ENCODE peak calls at places on chromosomes 12 and 14, in six cellular contexts. G, Y, U, B, L and S are unnamed samples.

GRCh38 chr14:93734961-93735360 is 53.3 kb downstream of the PRIMA1 start:
- DNase-seq in G (no peak), Y (no peak), U (no peak), B (no peak), L (no peak), S (no peak)

GRCh38 chr14:89282191-89282590 is 134.8 kb downstream of the FOXN3 start:
- DNase-seq in G (no peak), Y (no peak), U (no peak), B (no peak), L (no peak), S (peak)

GRCh38 chr14:63632932-63633514 is 8.6 kb downstream of the WDR89 start:
- DNase-seq in G (no peak), Y (no peak), U (no peak), B (no peak), L (peak), S (no peak)

GRCh38 chr12:103382736-103383346 is 112.9 kb downstream of the C12orf42 start:
- DNase-seq in G (no peak), Y (no peak), U (no peak), B (no peak), L (no peak), S (no peak)

GRCh38 chr12:89695100-89695499 is 13.5 kb downstream of the ATP2B1 start:
- DNase-seq in G (no peak), Y (peak), U (no peak), B (no peak), L (peak), S (no peak)

GRCh38 chr12:6376079-6376941 is 947 bp upstream of the SCNN1A start:
- DNase-seq in G (no peak), Y (peak), U (no peak), B (no peak), L (peak), S (no peak)

GRCh38 chr12:41899577-41899976 is 245.1 kb downstream of the GXYLT1 start:
- DNase-seq in G (no peak), Y (no peak), U (no peak), B (no peak), L (no peak), S (no peak)

GRCh38 chr12:112868459-112869041 is 38.2 kb upstream of the OAS1 start:
- DNase-seq in G (no peak), Y (no peak), U (no peak), B (no peak), L (no peak), S (peak)

GRCh38 chr12:40248585-40249297 is 23.9 kb downstream of the LRRK2 start:
- DNase-seq in G (no peak), Y (no peak), U (no peak), B (no peak), L (no peak), S (no peak)

GRCh38 chr12:108193922-108194321 is 64.8 kb downstream of the WSCD2 start:
- DNase-seq in G (no peak), Y (no peak), U (no peak), B (no peak), L (peak), S (no peak)

GRCh38 chr12:111368291-111368683 is 608 bp downstream of the PHETA1 start:
- DNase-seq in G (no peak), Y (no peak), U (peak), B (no peak), L (no peak), S (no peak)

GRCh38 chr14:96852823-96853422 is 55.7 kb downstream of the VRK1 start:
- DNase-seq in G (no peak), Y (peak), U (no peak), B (no peak), L (peak), S (no peak)

GRCh38 chr12:130011611-130012385 is 108.0 kb upstream of the TMEM132D start:
- DNase-seq in G (no peak), Y (no peak), U (no peak), B (no peak), L (no peak), S (peak)

GRCh38 chr14:22159968-22160367 is 429.1 kb downstream of the DAD1 start:
- DNase-seq in G (no peak), Y (no peak), U (no peak), B (no peak), L (no peak), S (no peak)

GRCh38 chr14:87952307-87953094 is 40.5 kb downstream of the GALC start:
- DNase-seq in G (no peak), Y (no peak), U (no peak), B (no peak), L (no peak), S (no peak)

GRCh38 chr12:55862286-55862685 is 19.6 kb upstream of the MMP19 start:
- DNase-seq in G (no peak), Y (no peak), U (no peak), B (no peak), L (peak), S (no peak)

GRCh38 chr12:57852620-57853509 is 6.3 kb upstream of the CTDSP2 start:
- DNase-seq in G (no peak), Y (no peak), U (peak), B (no peak), L (no peak), S (no peak)
- TF ChIP-seq CTCF in G (no peak), Y (no peak), U (peak), B (no peak), L (no peak), S (no peak)

GRCh38 chr14:73820631-73821030 is 31.0 kb upstream of the PTGR2 start:
- DNase-seq in G (no peak), Y (no peak), U (no peak), B (no peak), L (no peak), S (no peak)
- H3K4me3 ChIP-seq in G (no peak), Y (no peak), U (no peak), B (no peak), L (no peak), S (no peak)

GRCh38 chr12:47652491-47653234 is 53.2 kb downstream of the RPAP3 start:
- DNase-seq in G (peak), Y (no peak), U (peak), B (peak), L (no peak), S (no peak)

GRCh38 chr12:47650469-47650868 is 55.4 kb downstream of the RPAP3 start:
- DNase-seq in G (no peak), Y (no peak), U (no peak), B (no peak), L (peak), S (no peak)

GRCh38 chr12:47649381-47649780 is 56.4 kb downstream of the RPAP3 start:
- DNase-seq in G (no peak), Y (no peak), U (no peak), B (no peak), L (no peak), S (no peak)

GRCh38 chr12:47648056-47648579 is 57.7 kb downstream of the RPAP3 start:
- DNase-seq in G (no peak), Y (no peak), U (no peak), B (no peak), L (no peak), S (no peak)

DNA sequence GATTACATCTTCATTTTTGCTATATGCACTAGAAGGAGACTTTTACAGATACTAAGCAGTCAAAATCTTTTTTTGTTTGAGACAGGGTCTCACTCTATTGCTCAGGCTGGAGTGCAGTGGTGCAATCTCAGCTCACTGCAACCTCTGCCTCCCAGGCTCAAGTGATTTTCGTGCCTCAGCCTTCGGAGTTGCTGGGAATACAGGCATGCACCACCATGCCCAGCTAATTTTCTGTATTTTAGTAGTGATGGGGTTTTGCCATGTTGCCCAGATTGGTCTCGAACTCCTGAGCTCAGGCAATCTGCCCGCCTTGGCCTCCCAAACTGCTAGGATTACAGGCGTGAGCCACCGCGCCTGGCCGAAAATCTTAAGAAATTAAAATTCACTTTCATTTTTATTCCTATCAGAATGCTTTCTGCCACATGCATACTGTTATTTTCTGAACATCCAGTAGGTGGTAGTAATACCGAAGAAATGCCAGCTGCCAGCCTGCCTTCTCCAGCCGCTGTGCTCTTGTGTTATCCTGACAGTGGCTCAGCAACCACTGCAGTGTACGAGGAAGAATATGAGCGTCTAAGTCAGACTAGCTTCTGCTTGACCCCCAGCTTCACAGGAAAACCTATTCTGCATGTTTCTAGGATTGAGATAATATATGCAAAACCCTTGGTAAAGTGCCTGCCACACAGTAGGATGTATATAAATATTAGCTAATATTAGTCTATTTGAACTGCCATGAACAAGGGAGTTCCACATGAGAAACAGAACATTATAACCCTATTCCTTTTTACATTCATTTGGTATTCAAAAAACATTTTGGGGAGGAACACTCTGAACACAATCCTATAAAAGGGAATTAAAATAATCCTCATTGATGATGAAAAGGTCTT is 54.2 kb downstream of the RPAP3 start:
- DNase-seq in G (peak), Y (peak), U (peak), B (peak), L (peak), S (no peak)
- TF ChIP-seq CTCF in G (peak), Y (peak), U (peak), B (peak), L (peak), S (peak)

DNA sequence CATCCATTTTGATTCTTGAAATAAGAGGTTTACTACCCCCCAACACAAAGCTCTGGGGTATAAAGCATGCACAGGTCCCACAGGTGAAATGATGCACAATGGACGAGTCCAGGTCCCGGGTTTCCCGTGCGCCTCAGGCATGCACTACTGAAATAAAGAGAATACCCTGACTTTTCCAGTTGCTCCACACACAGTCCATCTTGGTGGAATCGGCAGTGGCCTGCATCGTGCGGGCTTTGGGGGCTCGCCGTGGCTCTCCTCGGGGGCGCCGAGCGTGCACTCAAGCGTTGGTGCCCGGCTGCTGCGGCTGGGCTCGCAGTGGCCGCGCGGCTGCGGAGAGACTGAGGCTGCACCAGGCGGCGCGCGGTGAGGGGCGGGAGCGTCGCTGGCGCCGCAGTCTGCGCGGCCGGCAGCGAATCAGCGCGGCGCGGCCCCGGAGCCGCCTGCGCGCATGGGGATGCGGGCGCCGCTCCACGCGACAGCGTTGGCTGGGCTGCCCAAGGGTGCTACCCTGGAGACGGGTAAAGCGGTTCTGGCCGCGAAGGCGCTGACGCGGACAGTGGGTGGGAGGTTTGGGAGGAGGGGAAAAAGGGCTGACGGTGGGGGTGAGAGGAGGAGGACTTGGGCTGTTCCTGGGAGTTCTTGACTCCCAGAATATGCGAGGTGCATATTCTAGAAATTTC is 53.8 kb upstream of the CCDC175 start:
- DNase-seq in G (no peak), Y (no peak), U (no peak), B (no peak), L (no peak), S (no peak)
- H3K4me3 ChIP-seq in G (no peak), Y (no peak), U (peak), B (no peak), L (peak), S (peak)

GRCh38 chr14:106841701-106842100 is 1315.3 kb downstream of the TMEM121 start:
- DNase-seq in G (no peak), Y (no peak), U (no peak), B (no peak), L (no peak), S (no peak)

GRCh38 chr14:106843951-106844483 is 1317.6 kb downstream of the TMEM121 start:
- DNase-seq in G (no peak), Y (no peak), U (no peak), B (no peak), L (no peak), S (no peak)

GRCh38 chr14:106844608-106845285 is 1318.4 kb downstream of the TMEM121 start:
- DNase-seq in G (peak), Y (no peak), U (peak), B (peak), L (no peak), S (no peak)

GRCh38 chr14:106843376-106843775 is 1317.0 kb downstream of the TMEM121 start:
- DNase-seq in G (no peak), Y (no peak), U (no peak), B (no peak), L (no peak), S (no peak)

GRCh38 chr14:106842687-106843086 is 1316.3 kb downstream of the TMEM121 start:
- DNase-seq in G (no peak), Y (no peak), U (no peak), B (no peak), L (no peak), S (no peak)
- TF ChIP-seq CTCF in G (peak), Y (no peak), U (peak), B (no peak), L (no peak), S (no peak)